ENCODE peak calls at places on chromosome 20, in nine cellular contexts. D, I, Q, G, H, B, P, R and Y are unnamed samples.

GRCh38 chr20:6792789-6793188 is 25.3 kb downstream of the BMP2 start:
- DNase-seq in B (no peak), I (no peak), G (no peak), R (no peak), H (no peak), D (no peak), Q (no peak), P (no peak), Y (no peak)

GRCh38 chr20:46828471-46828870 is 66.2 kb upstream of the EYA2 start:
- DNase-seq in P (peak; percentile 24), G (no peak), R (no peak), I (no peak), Q (no peak), D (no peak), H (peak; percentile 88), B (peak; percentile 58), Y (no peak)

GRCh38 chr20:8943638-8944037 is 125.2 kb upstream of the PLCB4 start:
- DNase-seq in Q (no peak), G (no peak), H (no peak), R (no peak), P (no peak), D (no peak), B (no peak), I (no peak), Y (no peak)

GRCh38 chr20:3720626-3721025 is 8.2 kb upstream of the SIGLEC1 start:
- DNase-seq in I (no peak), Q (no peak), R (no peak), B (no peak), P (no peak), G (no peak), D (no peak), H (no peak), Y (no peak)

GRCh38 chr20:24962510-24962909 is 13.4 kb downstream of the CST7 start:
- DNase-seq in B (no peak), P (no peak), I (no peak), G (no peak), D (no peak), H (no peak), Q (no peak), R (no peak), Y (no peak)

GRCh38 chr20:43459022-43459942 is 1.6 kb downstream of the SRSF6 start:
- DNase-seq in H (peak; percentile 20), I (no peak), G (no peak), B (peak; percentile 35), Q (no peak), P (peak; percentile 48), R (peak; percentile 59), D (peak; percentile 14), Y (peak; percentile 40)

GRCh38 chr20:25274481-25274880 is 26.6 kb downstream of the PYGB start:
- DNase-seq in Q (peak; percentile 67), G (peak; percentile 30), D (no peak), R (no peak), I (peak; percentile 35), P (no peak), B (no peak), H (no peak), Y (no peak)

GRCh38 chr20:56422131-56422823 is 10.2 kb downstream of the CASS4 start:
- DNase-seq in H (peak; percentile 88), G (no peak), D (no peak), P (peak; percentile 79), R (no peak), I (no peak), Q (no peak), B (peak; percentile 73), Y (peak; percentile 87)

GRCh38 chr20:54472607-54473006 is 2.8 kb upstream of the DOK5 start:
- DNase-seq in I (no peak), R (no peak), D (no peak), H (no peak), B (no peak), Q (no peak), P (no peak), G (no peak), Y (no peak)

GRCh38 chr20:61123751-61124368 is 128.2 kb upstream of the CDH4 start:
- DNase-seq in I (no peak), H (no peak), R (no peak), P (no peak), B (no peak), Q (no peak), D (no peak), G (no peak), Y (no peak)

GRCh38 chr20:11849976-11850670 is 67.6 kb upstream of the BTBD3 start:
- DNase-seq in H (peak; percentile 45), Q (no peak), P (peak; percentile 73), D (no peak), B (peak; percentile 19), I (no peak), G (no peak), R (no peak), Y (peak; percentile 3)

GRCh38 chr20:35617397-35618031 is 1.9 kb downstream of the SPAG4 start:
- DNase-seq in Q (peak; percentile 85), R (peak; percentile 76), H (peak; percentile 53), I (peak; percentile 86), D (peak; percentile 49), G (peak; percentile 73), B (peak; percentile 60), P (peak; percentile 59), Y (peak; percentile 83)

GRCh38 chr20:20827992-20828597 is 115.7 kb upstream of the RALGAPA2 start:
- DNase-seq in I (no peak), G (no peak), Q (no peak), P (no peak), H (no peak), B (no peak), D (no peak), R (no peak), Y (peak; percentile 80)

GRCh38 chr20:47503685-47504084 is 2.0 kb downstream of the NCOA3 start:
- DNase-seq in Q (no peak), I (no peak), R (no peak), G (no peak), H (no peak), D (no peak), P (no peak), B (no peak), Y (no peak)

GRCh38 chr20:1935696-1936366 is 40.6 kb downstream of the SIRPA start:
- DNase-seq in R (peak; percentile 43), G (no peak), P (peak; percentile 56), I (no peak), B (no peak), H (no peak), D (no peak), Q (no peak), Y (no peak)

GRCh38 chr20:58192567-58192966 is 35.9 kb downstream of the ANKRD60 start:
- DNase-seq in D (no peak), Q (no peak), H (no peak), P (no peak), I (no peak), G (peak; percentile 87), B (no peak), R (no peak), Y (peak; percentile 58)

GRCh38 chr20:49284818-49285217 is 7.0 kb upstream of the ZNFX1 start:
- DNase-seq in Q (no peak), G (no peak), R (no peak), D (no peak), H (no peak), B (no peak), P (no peak), I (no peak), Y (no peak)
- H3K4me3 ChIP-seq in Q (no peak overlapping the region), G (peak overlapping the region; percentile 20), R (no peak overlapping the region), D (no peak overlapping the region), H (no peak overlapping the region), B (no peak overlapping the region), P (no peak overlapping the region), I (no peak overlapping the region), Y (no peak overlapping the region)

GRCh38 chr20:5612476-5613291 is 137.5 kb upstream of the SHLD1 start:
- DNase-seq in G (no peak), P (peak; percentile 46), I (no peak), R (no peak), Q (no peak), B (peak; percentile 90), H (peak; percentile 85), D (no peak), Y (peak; percentile 27)

GRCh38 chr20:5608448-5609161 is 141.6 kb upstream of the SHLD1 start:
- DNase-seq in Q (no peak), H (peak; percentile 62), B (peak; percentile 68), R (no peak), G (no peak), D (no peak), I (no peak), P (peak; percentile 53), Y (no peak)

GRCh38 chr20:5602346-5602745 is 147.9 kb upstream of the SHLD1 start:
- DNase-seq in B (no peak), I (no peak), P (peak; percentile 30), G (no peak), H (peak; percentile 45), D (no peak), Q (no peak), R (no peak), Y (no peak)

GRCh38 chr20:5606347-5606746 is 143.9 kb upstream of the SHLD1 start:
- DNase-seq in G (no peak), D (no peak), P (no peak), I (no peak), R (no peak), H (no peak), Q (no peak), B (no peak), Y (no peak)

DNA sequence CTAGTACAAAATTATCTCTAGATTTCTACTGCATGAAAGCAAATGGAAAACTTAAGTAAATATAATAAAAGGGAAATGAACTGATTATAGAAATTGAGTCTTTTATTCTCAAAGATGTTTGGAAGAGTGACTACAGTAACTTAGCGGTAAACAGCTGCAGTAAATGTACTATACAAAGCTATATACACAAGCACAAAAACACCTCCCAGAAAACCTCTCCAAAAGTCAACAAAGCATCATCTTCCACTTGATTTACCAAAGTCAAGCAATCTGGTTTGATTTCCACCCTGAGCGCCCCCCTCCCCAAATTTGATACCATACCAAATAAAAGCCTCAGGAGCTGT is 142.1 kb upstream of the SHLD1 start:
- DNase-seq in R (no peak), D (no peak), H (no peak), B (no peak), Q (no peak), G (no peak), I (no peak), P (no peak), Y (no peak)
- H3K27ac ChIP-seq in R (no peak overlapping the region), D (no peak overlapping the region), H (no peak overlapping the region), B (no peak overlapping the region), Q (no peak overlapping the region), G (no peak overlapping the region), I (no peak overlapping the region), P (no peak overlapping the region), Y (no peak overlapping the region)

GRCh38 chr20:17816804-17817590 is 117.2 kb downstream of the BANF2 start:
- DNase-seq in H (no peak), G (no peak), P (no peak), B (no peak), I (no peak), R (no peak), Q (no peak), D (no peak), Y (no peak)
- H3K36me3 ChIP-seq in H (no peaks in the 10 kb centered on the region), G (no peaks in the 10 kb centered on the region), P (no peaks in the 10 kb centered on the region), B (no peaks in the 10 kb centered on the region), I (no peaks in the 10 kb centered on the region), R (no peaks in the 10 kb centered on the region), Q (no peaks in the 10 kb centered on the region), D (no peaks in the 10 kb centered on the region), Y (no peaks in the 10 kb centered on the region)

DNA sequence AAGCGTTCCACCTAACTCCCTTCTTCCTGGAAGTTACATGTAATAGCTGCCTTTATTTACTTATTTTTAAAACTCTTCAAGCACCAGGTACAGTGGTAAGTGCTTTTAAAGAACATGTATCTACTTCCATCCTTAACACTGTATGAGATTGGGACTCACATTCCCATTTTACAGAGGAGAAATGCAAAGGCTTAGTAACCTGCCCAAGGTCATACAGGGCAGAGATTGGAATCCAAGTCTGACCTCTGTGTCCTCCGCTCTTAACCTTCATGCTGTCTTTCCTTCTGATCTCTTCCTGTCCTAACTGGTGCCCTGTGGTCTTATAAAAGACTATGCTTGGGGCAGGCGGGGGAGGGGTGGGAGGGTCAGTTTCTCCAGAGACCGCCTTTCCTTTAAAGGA is 1.6 kb downstream of the B4GALT5 start:
- DNase-seq in G (no peak), H (no peak), I (no peak), B (no peak), Q (no peak), P (no peak), D (no peak), R (no peak), Y (no peak)
- H3K4me3 ChIP-seq in G (peak overlapping the region; percentile 77), H (peak overlapping the region; percentile 100), I (no peak overlapping the region), B (peak overlapping the region; percentile 77), Q (peak overlapping the region; percentile 85), P (peak overlapping the region; percentile 96), D (peak overlapping the region; percentile 87), R (peak overlapping the region; percentile 74), Y (peak overlapping the region; percentile 97)